ENCODE peak calls at places on chromosomes 12 and 14, in four cellular contexts. J is ELR, V is NCI-H524 treated with DMSO at 0.1 percent for 48 hours, R is fibroblast of mammary gland. N is an unnamed sample.

GRCh38 chr14:32938719-32939253 is at the start of gene NPAS3:
- DNase-seq in J (peak; percentile 13), R (no peak), V (no peak), N (no peak)

GRCh38 chr14:93683241-93683640 is 105.0 kb downstream of the PRIMA1 start:
- DNase-seq in R (peak; percentile 22), J (peak; percentile 16), V (peak; percentile 75), N (no peak)

GRCh38 chr14:90514566-90514965 is 117.7 kb downstream of the CALM1 start:
- DNase-seq in V (no peak), J (no peak), R (no peak), N (no peak)

GRCh38 chr12:8699714-8700113 is 1.9 kb downstream of the RIMKLB start:
- DNase-seq in J (no peak), V (no peak), R (no peak), N (no peak)

GRCh38 chr12:115872919-115873357 is 404.6 kb downstream of the MED13L start:
- DNase-seq in R (no peak), J (no peak), V (no peak), N (no peak)

GRCh38 chr14:96168581-96168980 is 36.1 kb upstream of the BDKRB2 start:
- DNase-seq in R (no peak), J (no peak), V (no peak), N (no peak)

GRCh38 chr14:68820536-68820935 is 27.7 kb upstream of the ZFP36L1 start:
- DNase-seq in V (no peak), J (no peak), R (no peak), N (no peak)

GRCh38 chr14:55850803-55851202 is 267.4 kb upstream of the PELI2 start:
- DNase-seq in J (peak; percentile 20), R (peak; percentile 58), V (no peak), N (no peak)

GRCh38 chr12:75712223-75712622 is 200.8 kb upstream of the KRR1 start:
- DNase-seq in R (no peak), J (no peak), V (no peak), N (no peak)

GRCh38 chr12:65742481-65742971 is 81.8 kb upstream of the HMGA2 start:
- DNase-seq in R (peak; percentile 36), V (no peak), J (peak; percentile 65), N (no peak)

GRCh38 chr12:19411234-19412221 is 27.8 kb upstream of the AEBP2 start:
- DNase-seq in V (no peak), J (no peak), R (peak; percentile 33), N (no peak)

GRCh38 chr12:122527478-122527944 is 462 bp downstream of the KNTC1 start:
- DNase-seq in J (peak; percentile 58), R (peak; percentile 40), V (no peak), N (no peak)

GRCh38 chr14:35331605-35332516 is 39.7 kb downstream of the PSMA6 start:
- DNase-seq in R (peak; percentile 55), V (no peak), J (peak; percentile 36), N (no peak)

GRCh38 chr14:100674897-100675618 is 51.6 kb upstream of the DLK1 start:
- DNase-seq in V (no peak), R (no peak), J (no peak), N (no peak)

GRCh38 chr12:7144414-7145120 is 14.4 kb downstream of the CLSTN3 start:
- DNase-seq in V (no peak), R (peak; percentile 52), J (peak; percentile 69), N (no peak)

GRCh38 chr12:81644503-81644902 is 114.6 kb downstream of the PPFIA2 start:
- DNase-seq in V (peak; percentile 1), J (peak; percentile 44), R (peak; percentile 64), N (peak; percentile 30)

GRCh38 chr14:99322731-99323599 is 51.0 kb upstream of the BCL11B start:
- DNase-seq in J (no peak), V (no peak), R (peak; percentile 21), N (no peak)

GRCh38 chr14:104694991-104695659 is 5.7 kb downstream of the INF2 start:
- DNase-seq in J (no peak), V (no peak), R (no peak), N (no peak)

GRCh38 chr12:22262309-22262708 is 72.2 kb downstream of the ST8SIA1 start:
- DNase-seq in J (peak; percentile 15), V (no peak), R (peak; percentile 47), N (no peak)

GRCh38 chr12:91432079-91432478 is 249.5 kb upstream of the DCN start:
- DNase-seq in R (peak; percentile 4), J (no peak), V (no peak), N (no peak)

GRCh38 chr14:60651936-60652673 is 2.8 kb upstream of the SIX1 start:
- DNase-seq in V (no peak), R (no peak), J (no peak), N (no peak)

GRCh38 chr12:94057262-94058151 is 90.9 kb upstream of the PLXNC1 start:
- DNase-seq in V (no peak), J (no peak), R (no peak), N (no peak)

GRCh38 chr14:91269076-91269991 is 24.8 kb upstream of the GPR68 start:
- DNase-seq in V (peak; percentile 42), R (no peak), J (no peak), N (no peak)